ENCODE peak calls at places on chromosomes 1 and 21, in seven cellular contexts. One of them, this sample, is unnamed.

GRCh38 chr1:226209307-226210059 is 14.0 kb upstream of the MIXL1 start:
- DNase-seq in NCI-H1417: no peak
- DNase-seq in RCC 7860: no peak
- DNase-seq in mammary epithelial cell: no peak
- DNase-seq in CD4-positive, alpha-beta T cell: no peak
- DNase-seq in RPMI7951: no peak
- DNase-seq in fibroblast of mammary gland: no peak
- DNase-seq in this sample: peak; percentile 71

GRCh38 chr1:150513275-150513885 is 2.2 kb upstream of the FALEC start:
- DNase-seq in NCI-H1417: no peak
- DNase-seq in RCC 7860: no peak
- DNase-seq in mammary epithelial cell: peak; percentile 32
- DNase-seq in CD4-positive, alpha-beta T cell: no peak
- DNase-seq in RPMI7951: peak; percentile 45
- DNase-seq in fibroblast of mammary gland: peak; percentile 24
- DNase-seq in this sample: peak; percentile 32

GRCh38 chr1:99496067-99496466 is 149.8 kb upstream of the PALMD start:
- DNase-seq in NCI-H1417: no peak
- DNase-seq in RCC 7860: no peak
- DNase-seq in mammary epithelial cell: peak; percentile 53
- DNase-seq in CD4-positive, alpha-beta T cell: no peak
- DNase-seq in RPMI7951: no peak
- DNase-seq in fibroblast of mammary gland: peak; percentile 34
- DNase-seq in this sample: no peak

GRCh38 chr1:234768569-234769283 is 158.7 kb upstream of the IRF2BP2 start:
- DNase-seq in NCI-H1417: no peak
- DNase-seq in RCC 7860: no peak
- DNase-seq in mammary epithelial cell: no peak
- DNase-seq in CD4-positive, alpha-beta T cell: no peak
- DNase-seq in RPMI7951: no peak
- DNase-seq in fibroblast of mammary gland: no peak
- DNase-seq in this sample: no peak

GRCh38 chr1:150678988-150679387 is 18.0 kb downstream of the GOLPH3L start:
- DNase-seq in NCI-H1417: no peak
- DNase-seq in RCC 7860: no peak
- DNase-seq in mammary epithelial cell: no peak
- DNase-seq in CD4-positive, alpha-beta T cell: no peak
- DNase-seq in RPMI7951: no peak
- DNase-seq in fibroblast of mammary gland: no peak
- DNase-seq in this sample: no peak

GRCh38 chr1:220483700-220484099 is 44.2 kb upstream of the MARK1 start:
- DNase-seq in NCI-H1417: no peak
- DNase-seq in RCC 7860: no peak
- DNase-seq in mammary epithelial cell: no peak
- DNase-seq in CD4-positive, alpha-beta T cell: no peak
- DNase-seq in RPMI7951: peak; percentile 18
- DNase-seq in fibroblast of mammary gland: peak; percentile 61
- DNase-seq in this sample: no peak

GRCh38 chr1:29466258-29466657 is 229.9 kb downstream of the PTPRU start:
- DNase-seq in NCI-H1417: no peak
- DNase-seq in RCC 7860: no peak
- DNase-seq in mammary epithelial cell: no peak
- DNase-seq in CD4-positive, alpha-beta T cell: no peak
- DNase-seq in RPMI7951: no peak
- DNase-seq in fibroblast of mammary gland: no peak
- DNase-seq in this sample: no peak

GRCh38 chr1:25563330-25564215 is 20.2 kb downstream of the LDLRAP1 start:
- DNase-seq in NCI-H1417: no peak
- DNase-seq in RCC 7860: no peak
- DNase-seq in mammary epithelial cell: no peak
- DNase-seq in CD4-positive, alpha-beta T cell: no peak
- DNase-seq in RPMI7951: peak; percentile 63
- DNase-seq in fibroblast of mammary gland: no peak
- DNase-seq in this sample: peak; percentile 65

GRCh38 chr1:184480711-184481110 is 93.9 kb downstream of the C1orf21 start:
- DNase-seq in NCI-H1417: no peak
- DNase-seq in RCC 7860: no peak
- DNase-seq in mammary epithelial cell: no peak
- DNase-seq in CD4-positive, alpha-beta T cell: no peak
- DNase-seq in RPMI7951: no peak
- DNase-seq in fibroblast of mammary gland: no peak
- DNase-seq in this sample: no peak

GRCh38 chr1:210407207-210407886 is 78.6 kb downstream of the HHAT start:
- DNase-seq in NCI-H1417: peak; percentile 73
- DNase-seq in RCC 7860: peak; percentile 59
- DNase-seq in mammary epithelial cell: peak; percentile 50
- DNase-seq in CD4-positive, alpha-beta T cell: peak; percentile 63
- DNase-seq in RPMI7951: peak; percentile 54
- DNase-seq in fibroblast of mammary gland: peak; percentile 49
- DNase-seq in this sample: peak; percentile 81

GRCh38 chr1:24553931-24554330 is 2.0 kb upstream of the NCMAP start:
- DNase-seq in NCI-H1417: no peak
- DNase-seq in RCC 7860: no peak
- DNase-seq in mammary epithelial cell: no peak
- DNase-seq in CD4-positive, alpha-beta T cell: no peak
- DNase-seq in RPMI7951: no peak
- DNase-seq in fibroblast of mammary gland: no peak
- DNase-seq in this sample: no peak

GRCh38 chr1:230515451-230516145 is 89.5 kb upstream of the PGBD5 start:
- DNase-seq in NCI-H1417: no peak
- DNase-seq in RCC 7860: no peak
- DNase-seq in mammary epithelial cell: no peak
- DNase-seq in CD4-positive, alpha-beta T cell: no peak
- DNase-seq in RPMI7951: no peak
- DNase-seq in fibroblast of mammary gland: no peak
- DNase-seq in this sample: no peak

GRCh38 chr1:20114021-20114648 is 5.2 kb downstream of the PLA2G2D start:
- DNase-seq in NCI-H1417: no peak
- DNase-seq in RCC 7860: no peak
- DNase-seq in mammary epithelial cell: no peak
- DNase-seq in CD4-positive, alpha-beta T cell: no peak
- DNase-seq in RPMI7951: no peak
- DNase-seq in fibroblast of mammary gland: no peak
- DNase-seq in this sample: no peak

GRCh38 chr1:17970757-17971156 is 136.8 kb upstream of the IGSF21 start:
- DNase-seq in NCI-H1417: no peak
- DNase-seq in RCC 7860: no peak
- DNase-seq in mammary epithelial cell: no peak
- DNase-seq in CD4-positive, alpha-beta T cell: no peak
- DNase-seq in RPMI7951: no peak
- DNase-seq in fibroblast of mammary gland: no peak
- DNase-seq in this sample: no peak

GRCh38 chr1:109060707-109061106 is 15.1 kb downstream of the TAF13 start:
- DNase-seq in NCI-H1417: no peak
- DNase-seq in RCC 7860: no peak
- DNase-seq in mammary epithelial cell: no peak
- DNase-seq in CD4-positive, alpha-beta T cell: no peak
- DNase-seq in RPMI7951: no peak
- DNase-seq in fibroblast of mammary gland: no peak
- DNase-seq in this sample: no peak

GRCh38 chr21:41928621-41929220 is 25.1 kb downstream of the C2CD2 start:
- DNase-seq in NCI-H1417: no peak
- DNase-seq in RCC 7860: no peak
- DNase-seq in mammary epithelial cell: no peak
- DNase-seq in CD4-positive, alpha-beta T cell: no peak
- DNase-seq in RPMI7951: peak; percentile 51
- DNase-seq in fibroblast of mammary gland: no peak
- DNase-seq in this sample: no peak

GRCh38 chr1:37549341-37549740 is 4.8 kb downstream of the SNIP1 start:
- DNase-seq in NCI-H1417: no peak
- DNase-seq in RCC 7860: no peak
- DNase-seq in mammary epithelial cell: peak; percentile 55
- DNase-seq in CD4-positive, alpha-beta T cell: no peak
- DNase-seq in RPMI7951: no peak
- DNase-seq in fibroblast of mammary gland: peak; percentile 45
- DNase-seq in this sample: no peak

GRCh38 chr1:95352767-95353166 is 118.8 kb downstream of the RWDD3 start:
- DNase-seq in NCI-H1417: peak; percentile 87
- DNase-seq in RCC 7860: no peak
- DNase-seq in mammary epithelial cell: no peak
- DNase-seq in CD4-positive, alpha-beta T cell: no peak
- DNase-seq in RPMI7951: no peak
- DNase-seq in fibroblast of mammary gland: no peak
- DNase-seq in this sample: no peak

GRCh38 chr21:39006653-39007417 is 176.4 kb downstream of the PSMG1 start:
- DNase-seq in NCI-H1417: no peak
- DNase-seq in RCC 7860: no peak
- DNase-seq in mammary epithelial cell: no peak
- DNase-seq in CD4-positive, alpha-beta T cell: no peak
- DNase-seq in RPMI7951: peak; percentile 57
- DNase-seq in fibroblast of mammary gland: peak; percentile 28
- DNase-seq in this sample: peak; percentile 92

GRCh38 chr1:83794384-83794783 is 204.5 kb downstream of the TTLL7 start:
- DNase-seq in NCI-H1417: no peak
- DNase-seq in RCC 7860: no peak
- DNase-seq in mammary epithelial cell: no peak
- DNase-seq in CD4-positive, alpha-beta T cell: no peak
- DNase-seq in RPMI7951: no peak
- DNase-seq in fibroblast of mammary gland: no peak
- DNase-seq in this sample: no peak

GRCh38 chr1:19385236-19385635 is 73.1 kb downstream of the SLC66A1 start:
- DNase-seq in NCI-H1417: no peak
- DNase-seq in RCC 7860: no peak
- DNase-seq in mammary epithelial cell: no peak
- DNase-seq in CD4-positive, alpha-beta T cell: no peak
- DNase-seq in RPMI7951: no peak
- DNase-seq in fibroblast of mammary gland: no peak
- DNase-seq in this sample: peak; percentile 14

GRCh38 chr1:248596615-248597014 is 885 bp downstream of the OR2T10 start:
- DNase-seq in NCI-H1417: no peak
- DNase-seq in RCC 7860: no peak
- DNase-seq in mammary epithelial cell: peak; percentile 5
- DNase-seq in CD4-positive, alpha-beta T cell: no peak
- DNase-seq in RPMI7951: peak; percentile 3
- DNase-seq in fibroblast of mammary gland: no peak
- DNase-seq in this sample: no peak

GRCh38 chr1:181251001-181251712 is 162.7 kb downstream of the IER5 start:
- DNase-seq in NCI-H1417: no peak
- DNase-seq in RCC 7860: peak; percentile 75
- DNase-seq in mammary epithelial cell: peak; percentile 94
- DNase-seq in CD4-positive, alpha-beta T cell: no peak
- DNase-seq in RPMI7951: peak; percentile 78
- DNase-seq in fibroblast of mammary gland: peak; percentile 86
- DNase-seq in this sample: no peak

GRCh38 chr1:181038399-181038873 is 4.7 kb downstream of the MR1 start:
- DNase-seq in NCI-H1417: peak; percentile 90
- DNase-seq in RCC 7860: peak; percentile 64
- DNase-seq in mammary epithelial cell: peak; percentile 75
- DNase-seq in CD4-positive, alpha-beta T cell: peak; percentile 37
- DNase-seq in RPMI7951: peak; percentile 64
- DNase-seq in fibroblast of mammary gland: peak; percentile 71
- DNase-seq in this sample: no peak

GRCh38 chr1:38527373-38527966 is 332.1 kb downstream of the RRAGC start:
- DNase-seq in NCI-H1417: no peak
- DNase-seq in RCC 7860: no peak
- DNase-seq in mammary epithelial cell: no peak
- DNase-seq in CD4-positive, alpha-beta T cell: peak; percentile 6
- DNase-seq in RPMI7951: peak; percentile 25
- DNase-seq in fibroblast of mammary gland: no peak
- DNase-seq in this sample: no peak

GRCh38 chr1:60280764-60281278 is 207.3 kb upstream of the C1orf87 start:
- DNase-seq in NCI-H1417: no peak
- DNase-seq in RCC 7860: no peak
- DNase-seq in mammary epithelial cell: no peak
- DNase-seq in CD4-positive, alpha-beta T cell: no peak
- DNase-seq in RPMI7951: no peak
- DNase-seq in fibroblast of mammary gland: no peak
- DNase-seq in this sample: no peak

GRCh38 chr1:211606914-211607751 is 28.2 kb upstream of the SLC30A1 start:
- DNase-seq in NCI-H1417: no peak
- DNase-seq in RCC 7860: no peak
- DNase-seq in mammary epithelial cell: no peak
- DNase-seq in CD4-positive, alpha-beta T cell: no peak
- DNase-seq in RPMI7951: peak; percentile 78
- DNase-seq in fibroblast of mammary gland: no peak
- DNase-seq in this sample: no peak

GRCh38 chr1:23168079-23168461 is 586 bp downstream of the LUZP1 start:
- DNase-seq in NCI-H1417: no peak
- DNase-seq in RCC 7860: no peak
- DNase-seq in mammary epithelial cell: no peak
- DNase-seq in CD4-positive, alpha-beta T cell: no peak
- DNase-seq in RPMI7951: no peak
- DNase-seq in fibroblast of mammary gland: no peak
- DNase-seq in this sample: peak; percentile 81

GRCh38 chr1:175887981-175888428 is 144.6 kb upstream of the TNR start:
- DNase-seq in NCI-H1417: peak; percentile 86
- DNase-seq in RCC 7860: peak; percentile 31
- DNase-seq in mammary epithelial cell: peak; percentile 11
- DNase-seq in CD4-positive, alpha-beta T cell: no peak
- DNase-seq in RPMI7951: peak; percentile 19
- DNase-seq in fibroblast of mammary gland: peak; percentile 56
- DNase-seq in this sample: no peak

This sample was measured in kidney.